ENCODE peak calls at places on chromosomes 4 and X, in nine cellular contexts. One of them, this sample, is unnamed.
A peak's percentile ranks its signal among the peaks of the same experiment; 100 is the strongest.

GRCh38 chr4:89314291-89314690 is 6.7 kb upstream of the GPRIN3 start:
- DNase-seq in stimulated activated CD8-positive, alpha-beta memory T cell treated with anti-CD3 and anti-CD28 coated beads, Interleukin-7, amount 100 ng/mL, for 24 hours: no peak
- DNase-seq in activated T-cell treated with anti-CD3 and anti-CD28 coated beads, Interleukin-2, amount 50 U/mL, for 72 hours: no peak
- DNase-seq in activated naive CD4-positive, alpha-beta T cell: no peak
- DNase-seq in NCI-H460: no peak
- DNase-seq in central memory CD4-positive, alpha-beta T cell: no peak
- DNase-seq in Kasumi-1: no peak
- DNase-seq in caudate nucleus: no peak
- DNase-seq in activated CD4-positive, alpha-beta T cell treated with anti-CD3 and anti-CD28 coated beads, Interleukin-2, amount 50 U/mL, for 1 hour: no peak
- DNase-seq in this sample: no peak

GRCh38 chrX:110454336-110454735 is 95.7 kb downstream of the RTL9 start:
- DNase-seq in activated CD4-positive, alpha-beta T cell treated with anti-CD3 and anti-CD28 coated beads, Interleukin-2, amount 50 U/mL, for 1 hour: no peak
- DNase-seq in stimulated activated CD8-positive, alpha-beta memory T cell treated with anti-CD3 and anti-CD28 coated beads, Interleukin-7, amount 100 ng/mL, for 24 hours: no peak
- DNase-seq in NCI-H460: no peak
- DNase-seq in central memory CD4-positive, alpha-beta T cell: no peak
- DNase-seq in activated naive CD4-positive, alpha-beta T cell: no peak
- DNase-seq in Kasumi-1: no peak
- DNase-seq in activated T-cell treated with anti-CD3 and anti-CD28 coated beads, Interleukin-2, amount 50 U/mL, for 72 hours: no peak
- DNase-seq in caudate nucleus: no peak
- DNase-seq in this sample: no peak

GRCh38 chr4:24408640-24409039 is 175.7 kb downstream of the DHX15 start:
- DNase-seq in central memory CD4-positive, alpha-beta T cell: no peak
- DNase-seq in stimulated activated CD8-positive, alpha-beta memory T cell treated with anti-CD3 and anti-CD28 coated beads, Interleukin-7, amount 100 ng/mL, for 24 hours: no peak
- DNase-seq in activated naive CD4-positive, alpha-beta T cell: no peak
- DNase-seq in activated CD4-positive, alpha-beta T cell treated with anti-CD3 and anti-CD28 coated beads, Interleukin-2, amount 50 U/mL, for 1 hour: no peak
- DNase-seq in NCI-H460: no peak
- DNase-seq in activated T-cell treated with anti-CD3 and anti-CD28 coated beads, Interleukin-2, amount 50 U/mL, for 72 hours: no peak
- DNase-seq in Kasumi-1: no peak
- DNase-seq in caudate nucleus: no peak
- DNase-seq in this sample: no peak

GRCh38 chrX:50456712-50457484 is 13.7 kb downstream of the DGKK start:
- DNase-seq in activated T-cell treated with anti-CD3 and anti-CD28 coated beads, Interleukin-2, amount 50 U/mL, for 72 hours: no peak
- DNase-seq in NCI-H460: no peak
- DNase-seq in stimulated activated CD8-positive, alpha-beta memory T cell treated with anti-CD3 and anti-CD28 coated beads, Interleukin-7, amount 100 ng/mL, for 24 hours: no peak
- DNase-seq in central memory CD4-positive, alpha-beta T cell: no peak
- DNase-seq in caudate nucleus: no peak
- DNase-seq in activated naive CD4-positive, alpha-beta T cell: no peak
- DNase-seq in Kasumi-1: peak; percentile 1
- DNase-seq in activated CD4-positive, alpha-beta T cell treated with anti-CD3 and anti-CD28 coated beads, Interleukin-2, amount 50 U/mL, for 1 hour: no peak
- DNase-seq in this sample: no peak

GRCh38 chrX:27321632-27322031 is 141.5 kb downstream of the PPP4R3C start:
- DNase-seq in caudate nucleus: no peak
- DNase-seq in central memory CD4-positive, alpha-beta T cell: no peak
- DNase-seq in activated naive CD4-positive, alpha-beta T cell: no peak
- DNase-seq in stimulated activated CD8-positive, alpha-beta memory T cell treated with anti-CD3 and anti-CD28 coated beads, Interleukin-7, amount 100 ng/mL, for 24 hours: no peak
- DNase-seq in Kasumi-1: no peak
- DNase-seq in NCI-H460: no peak
- DNase-seq in activated T-cell treated with anti-CD3 and anti-CD28 coated beads, Interleukin-2, amount 50 U/mL, for 72 hours: no peak
- DNase-seq in activated CD4-positive, alpha-beta T cell treated with anti-CD3 and anti-CD28 coated beads, Interleukin-2, amount 50 U/mL, for 1 hour: no peak
- DNase-seq in this sample: no peak

GRCh38 chrX:72308566-72309296 is 3.0 kb upstream of the CITED1 start:
- DNase-seq in central memory CD4-positive, alpha-beta T cell: no peak
- DNase-seq in caudate nucleus: no peak
- DNase-seq in Kasumi-1: peak; percentile 56
- DNase-seq in activated T-cell treated with anti-CD3 and anti-CD28 coated beads, Interleukin-2, amount 50 U/mL, for 72 hours: peak; percentile 38
- DNase-seq in activated naive CD4-positive, alpha-beta T cell: no peak
- DNase-seq in NCI-H460: peak; percentile 54
- DNase-seq in activated CD4-positive, alpha-beta T cell treated with anti-CD3 and anti-CD28 coated beads, Interleukin-2, amount 50 U/mL, for 1 hour: peak; percentile 15
- DNase-seq in stimulated activated CD8-positive, alpha-beta memory T cell treated with anti-CD3 and anti-CD28 coated beads, Interleukin-7, amount 100 ng/mL, for 24 hours: no peak
- DNase-seq in this sample: peak; percentile 55

GRCh38 chr4:9904976-9905587 is 116.2 kb downstream of the SLC2A9 start:
- DNase-seq in caudate nucleus: no peak
- DNase-seq in stimulated activated CD8-positive, alpha-beta memory T cell treated with anti-CD3 and anti-CD28 coated beads, Interleukin-7, amount 100 ng/mL, for 24 hours: no peak
- DNase-seq in NCI-H460: no peak
- DNase-seq in activated CD4-positive, alpha-beta T cell treated with anti-CD3 and anti-CD28 coated beads, Interleukin-2, amount 50 U/mL, for 1 hour: no peak
- DNase-seq in Kasumi-1: no peak
- DNase-seq in central memory CD4-positive, alpha-beta T cell: no peak
- DNase-seq in activated T-cell treated with anti-CD3 and anti-CD28 coated beads, Interleukin-2, amount 50 U/mL, for 72 hours: peak; percentile 3
- DNase-seq in activated naive CD4-positive, alpha-beta T cell: no peak
- DNase-seq in this sample: no peak

GRCh38 chr4:149441338-149441737 is 374.3 kb downstream of the IQCM start:
- DNase-seq in activated T-cell treated with anti-CD3 and anti-CD28 coated beads, Interleukin-2, amount 50 U/mL, for 72 hours: no peak
- DNase-seq in NCI-H460: no peak
- DNase-seq in central memory CD4-positive, alpha-beta T cell: no peak
- DNase-seq in activated CD4-positive, alpha-beta T cell treated with anti-CD3 and anti-CD28 coated beads, Interleukin-2, amount 50 U/mL, for 1 hour: no peak
- DNase-seq in activated naive CD4-positive, alpha-beta T cell: no peak
- DNase-seq in caudate nucleus: no peak
- DNase-seq in stimulated activated CD8-positive, alpha-beta memory T cell treated with anti-CD3 and anti-CD28 coated beads, Interleukin-7, amount 100 ng/mL, for 24 hours: no peak
- DNase-seq in Kasumi-1: peak; percentile 16
- DNase-seq in this sample: no peak

GRCh38 chrX:14398725-14399124 is 130.6 kb upstream of the GLRA2 start:
- DNase-seq in Kasumi-1: no peak
- DNase-seq in activated naive CD4-positive, alpha-beta T cell: no peak
- DNase-seq in activated CD4-positive, alpha-beta T cell treated with anti-CD3 and anti-CD28 coated beads, Interleukin-2, amount 50 U/mL, for 1 hour: no peak
- DNase-seq in caudate nucleus: no peak
- DNase-seq in activated T-cell treated with anti-CD3 and anti-CD28 coated beads, Interleukin-2, amount 50 U/mL, for 72 hours: no peak
- DNase-seq in NCI-H460: no peak
- DNase-seq in central memory CD4-positive, alpha-beta T cell: no peak
- DNase-seq in stimulated activated CD8-positive, alpha-beta memory T cell treated with anti-CD3 and anti-CD28 coated beads, Interleukin-7, amount 100 ng/mL, for 24 hours: no peak
- DNase-seq in this sample: no peak

GRCh38 chrX:121008920-121009319 is 23.4 kb upstream of the CT47A1 start:
- DNase-seq in activated naive CD4-positive, alpha-beta T cell: no peak
- DNase-seq in NCI-H460: no peak
- DNase-seq in caudate nucleus: no peak
- DNase-seq in activated T-cell treated with anti-CD3 and anti-CD28 coated beads, Interleukin-2, amount 50 U/mL, for 72 hours: no peak
- DNase-seq in stimulated activated CD8-positive, alpha-beta memory T cell treated with anti-CD3 and anti-CD28 coated beads, Interleukin-7, amount 100 ng/mL, for 24 hours: no peak
- DNase-seq in central memory CD4-positive, alpha-beta T cell: no peak
- DNase-seq in activated CD4-positive, alpha-beta T cell treated with anti-CD3 and anti-CD28 coated beads, Interleukin-2, amount 50 U/mL, for 1 hour: no peak
- DNase-seq in Kasumi-1: no peak
- DNase-seq in this sample: no peak

GRCh38 chrX:17812763-17813162 is 48.3 kb downstream of the RAI2 start:
- DNase-seq in caudate nucleus: no peak
- DNase-seq in Kasumi-1: no peak
- DNase-seq in activated naive CD4-positive, alpha-beta T cell: no peak
- DNase-seq in activated CD4-positive, alpha-beta T cell treated with anti-CD3 and anti-CD28 coated beads, Interleukin-2, amount 50 U/mL, for 1 hour: no peak
- DNase-seq in stimulated activated CD8-positive, alpha-beta memory T cell treated with anti-CD3 and anti-CD28 coated beads, Interleukin-7, amount 100 ng/mL, for 24 hours: no peak
- DNase-seq in NCI-H460: no peak
- DNase-seq in central memory CD4-positive, alpha-beta T cell: no peak
- DNase-seq in activated T-cell treated with anti-CD3 and anti-CD28 coated beads, Interleukin-2, amount 50 U/mL, for 72 hours: no peak
- DNase-seq in this sample: no peak

GRCh38 chrX:1468250-1468772 is 15.6 kb upstream of the ASMTL start:
- DNase-seq in caudate nucleus: no peak
- DNase-seq in NCI-H460: peak; percentile 28
- DNase-seq in activated naive CD4-positive, alpha-beta T cell: peak; percentile 39
- DNase-seq in activated CD4-positive, alpha-beta T cell treated with anti-CD3 and anti-CD28 coated beads, Interleukin-2, amount 50 U/mL, for 1 hour: peak; percentile 76
- DNase-seq in Kasumi-1: peak; percentile 58
- DNase-seq in stimulated activated CD8-positive, alpha-beta memory T cell treated with anti-CD3 and anti-CD28 coated beads, Interleukin-7, amount 100 ng/mL, for 24 hours: no peak
- DNase-seq in activated T-cell treated with anti-CD3 and anti-CD28 coated beads, Interleukin-2, amount 50 U/mL, for 72 hours: peak; percentile 88
- DNase-seq in central memory CD4-positive, alpha-beta T cell: peak; percentile 80
- DNase-seq in this sample: peak; percentile 83

GRCh38 chr4:154152546-154152945 is 339.1 kb downstream of the DCHS2 start:
- DNase-seq in activated T-cell treated with anti-CD3 and anti-CD28 coated beads, Interleukin-2, amount 50 U/mL, for 72 hours: no peak
- DNase-seq in activated CD4-positive, alpha-beta T cell treated with anti-CD3 and anti-CD28 coated beads, Interleukin-2, amount 50 U/mL, for 1 hour: no peak
- DNase-seq in central memory CD4-positive, alpha-beta T cell: no peak
- DNase-seq in stimulated activated CD8-positive, alpha-beta memory T cell treated with anti-CD3 and anti-CD28 coated beads, Interleukin-7, amount 100 ng/mL, for 24 hours: no peak
- DNase-seq in Kasumi-1: no peak
- DNase-seq in caudate nucleus: no peak
- DNase-seq in NCI-H460: no peak
- DNase-seq in activated naive CD4-positive, alpha-beta T cell: no peak
- DNase-seq in this sample: no peak

GRCh38 chr4:48058620-48059530 is 42.3 kb downstream of the NIPAL1 start:
- DNase-seq in activated naive CD4-positive, alpha-beta T cell: no peak
- DNase-seq in activated T-cell treated with anti-CD3 and anti-CD28 coated beads, Interleukin-2, amount 50 U/mL, for 72 hours: no peak
- DNase-seq in NCI-H460: no peak
- DNase-seq in stimulated activated CD8-positive, alpha-beta memory T cell treated with anti-CD3 and anti-CD28 coated beads, Interleukin-7, amount 100 ng/mL, for 24 hours: no peak
- DNase-seq in central memory CD4-positive, alpha-beta T cell: no peak
- DNase-seq in caudate nucleus: no peak
- DNase-seq in Kasumi-1: no peak
- DNase-seq in activated CD4-positive, alpha-beta T cell treated with anti-CD3 and anti-CD28 coated beads, Interleukin-2, amount 50 U/mL, for 1 hour: no peak
- DNase-seq in this sample: no peak

GRCh38 chrX:31166416-31166815 is 94.6 kb upstream of the FTHL17 start:
- DNase-seq in caudate nucleus: no peak
- DNase-seq in activated CD4-positive, alpha-beta T cell treated with anti-CD3 and anti-CD28 coated beads, Interleukin-2, amount 50 U/mL, for 1 hour: no peak
- DNase-seq in central memory CD4-positive, alpha-beta T cell: no peak
- DNase-seq in stimulated activated CD8-positive, alpha-beta memory T cell treated with anti-CD3 and anti-CD28 coated beads, Interleukin-7, amount 100 ng/mL, for 24 hours: no peak
- DNase-seq in Kasumi-1: no peak
- DNase-seq in activated naive CD4-positive, alpha-beta T cell: no peak
- DNase-seq in activated T-cell treated with anti-CD3 and anti-CD28 coated beads, Interleukin-2, amount 50 U/mL, for 72 hours: no peak
- DNase-seq in NCI-H460: no peak
- DNase-seq in this sample: no peak

GRCh38 chr4:52750819-52751348 is 341 bp downstream of the ERVMER34-1 start:
- DNase-seq in activated naive CD4-positive, alpha-beta T cell: no peak
- DNase-seq in activated T-cell treated with anti-CD3 and anti-CD28 coated beads, Interleukin-2, amount 50 U/mL, for 72 hours: peak; percentile 11
- DNase-seq in caudate nucleus: no peak
- DNase-seq in stimulated activated CD8-positive, alpha-beta memory T cell treated with anti-CD3 and anti-CD28 coated beads, Interleukin-7, amount 100 ng/mL, for 24 hours: no peak
- DNase-seq in activated CD4-positive, alpha-beta T cell treated with anti-CD3 and anti-CD28 coated beads, Interleukin-2, amount 50 U/mL, for 1 hour: no peak
- DNase-seq in central memory CD4-positive, alpha-beta T cell: peak; percentile 2
- DNase-seq in NCI-H460: no peak
- DNase-seq in Kasumi-1: no peak
- DNase-seq in this sample: no peak

GRCh38 chr4:118327554-118328241 is 25.1 kb downstream of the PRSS12 start:
- DNase-seq in Kasumi-1: no peak
- DNase-seq in stimulated activated CD8-positive, alpha-beta memory T cell treated with anti-CD3 and anti-CD28 coated beads, Interleukin-7, amount 100 ng/mL, for 24 hours: no peak
- DNase-seq in activated CD4-positive, alpha-beta T cell treated with anti-CD3 and anti-CD28 coated beads, Interleukin-2, amount 50 U/mL, for 1 hour: no peak
- DNase-seq in caudate nucleus: no peak
- DNase-seq in activated naive CD4-positive, alpha-beta T cell: no peak
- DNase-seq in central memory CD4-positive, alpha-beta T cell: no peak
- DNase-seq in NCI-H460: no peak
- DNase-seq in activated T-cell treated with anti-CD3 and anti-CD28 coated beads, Interleukin-2, amount 50 U/mL, for 72 hours: no peak
- DNase-seq in this sample: no peak

GRCh38 chr4:7301846-7302630 is 109.7 kb downstream of the SORCS2 start:
- DNase-seq in activated CD4-positive, alpha-beta T cell treated with anti-CD3 and anti-CD28 coated beads, Interleukin-2, amount 50 U/mL, for 1 hour: no peak
- DNase-seq in caudate nucleus: no peak
- DNase-seq in activated naive CD4-positive, alpha-beta T cell: no peak
- DNase-seq in stimulated activated CD8-positive, alpha-beta memory T cell treated with anti-CD3 and anti-CD28 coated beads, Interleukin-7, amount 100 ng/mL, for 24 hours: no peak
- DNase-seq in activated T-cell treated with anti-CD3 and anti-CD28 coated beads, Interleukin-2, amount 50 U/mL, for 72 hours: no peak
- DNase-seq in central memory CD4-positive, alpha-beta T cell: no peak
- DNase-seq in Kasumi-1: no peak
- DNase-seq in NCI-H460: no peak
- DNase-seq in this sample: no peak

GRCh38 chr4:166657261-166657660 is 577.0 kb downstream of the SPOCK3 start:
- DNase-seq in Kasumi-1: no peak
- DNase-seq in activated CD4-positive, alpha-beta T cell treated with anti-CD3 and anti-CD28 coated beads, Interleukin-2, amount 50 U/mL, for 1 hour: no peak
- DNase-seq in activated T-cell treated with anti-CD3 and anti-CD28 coated beads, Interleukin-2, amount 50 U/mL, for 72 hours: no peak
- DNase-seq in central memory CD4-positive, alpha-beta T cell: no peak
- DNase-seq in caudate nucleus: no peak
- DNase-seq in stimulated activated CD8-positive, alpha-beta memory T cell treated with anti-CD3 and anti-CD28 coated beads, Interleukin-7, amount 100 ng/mL, for 24 hours: no peak
- DNase-seq in activated naive CD4-positive, alpha-beta T cell: no peak
- DNase-seq in NCI-H460: no peak
- DNase-seq in this sample: no peak

GRCh38 chr4:176360446-176360845 is 40.7 kb downstream of the SPCS3 start:
- DNase-seq in Kasumi-1: no peak
- DNase-seq in central memory CD4-positive, alpha-beta T cell: no peak
- DNase-seq in NCI-H460: no peak
- DNase-seq in activated CD4-positive, alpha-beta T cell treated with anti-CD3 and anti-CD28 coated beads, Interleukin-2, amount 50 U/mL, for 1 hour: no peak
- DNase-seq in caudate nucleus: no peak
- DNase-seq in stimulated activated CD8-positive, alpha-beta memory T cell treated with anti-CD3 and anti-CD28 coated beads, Interleukin-7, amount 100 ng/mL, for 24 hours: no peak
- DNase-seq in activated naive CD4-positive, alpha-beta T cell: no peak
- DNase-seq in activated T-cell treated with anti-CD3 and anti-CD28 coated beads, Interleukin-2, amount 50 U/mL, for 72 hours: no peak
- DNase-seq in this sample: no peak

GRCh38 chr4:24686866-24687672 is 102.7 kb upstream of the DHX15 start:
- DNase-seq in caudate nucleus: no peak
- DNase-seq in activated naive CD4-positive, alpha-beta T cell: no peak
- DNase-seq in central memory CD4-positive, alpha-beta T cell: no peak
- DNase-seq in stimulated activated CD8-positive, alpha-beta memory T cell treated with anti-CD3 and anti-CD28 coated beads, Interleukin-7, amount 100 ng/mL, for 24 hours: no peak
- DNase-seq in Kasumi-1: no peak
- DNase-seq in NCI-H460: peak; percentile 9
- DNase-seq in activated T-cell treated with anti-CD3 and anti-CD28 coated beads, Interleukin-2, amount 50 U/mL, for 72 hours: peak; percentile 9
- DNase-seq in activated CD4-positive, alpha-beta T cell treated with anti-CD3 and anti-CD28 coated beads, Interleukin-2, amount 50 U/mL, for 1 hour: no peak
- DNase-seq in this sample: peak; percentile 8

GRCh38 chrX:20718592-20718991 is 451.9 kb upstream of the RPS6KA3 start:
- DNase-seq in NCI-H460: no peak
- DNase-seq in activated naive CD4-positive, alpha-beta T cell: no peak
- DNase-seq in caudate nucleus: no peak
- DNase-seq in Kasumi-1: no peak
- DNase-seq in activated T-cell treated with anti-CD3 and anti-CD28 coated beads, Interleukin-2, amount 50 U/mL, for 72 hours: no peak
- DNase-seq in activated CD4-positive, alpha-beta T cell treated with anti-CD3 and anti-CD28 coated beads, Interleukin-2, amount 50 U/mL, for 1 hour: no peak
- DNase-seq in stimulated activated CD8-positive, alpha-beta memory T cell treated with anti-CD3 and anti-CD28 coated beads, Interleukin-7, amount 100 ng/mL, for 24 hours: no peak
- DNase-seq in central memory CD4-positive, alpha-beta T cell: no peak
- DNase-seq in this sample: no peak

GRCh38 chr4:186283311-186283710 is 17.3 kb downstream of the F11 start:
- DNase-seq in central memory CD4-positive, alpha-beta T cell: no peak
- DNase-seq in caudate nucleus: no peak
- DNase-seq in activated T-cell treated with anti-CD3 and anti-CD28 coated beads, Interleukin-2, amount 50 U/mL, for 72 hours: no peak
- DNase-seq in NCI-H460: no peak
- DNase-seq in Kasumi-1: no peak
- DNase-seq in activated CD4-positive, alpha-beta T cell treated with anti-CD3 and anti-CD28 coated beads, Interleukin-2, amount 50 U/mL, for 1 hour: no peak
- DNase-seq in stimulated activated CD8-positive, alpha-beta memory T cell treated with anti-CD3 and anti-CD28 coated beads, Interleukin-7, amount 100 ng/mL, for 24 hours: no peak
- DNase-seq in activated naive CD4-positive, alpha-beta T cell: no peak
- DNase-seq in this sample: no peak

GRCh38 chrX:10156199-10157031 is at the start of gene CLCN4:
- DNase-seq in central memory CD4-positive, alpha-beta T cell: no peak
- DNase-seq in stimulated activated CD8-positive, alpha-beta memory T cell treated with anti-CD3 and anti-CD28 coated beads, Interleukin-7, amount 100 ng/mL, for 24 hours: no peak
- DNase-seq in NCI-H460: peak; percentile 33
- DNase-seq in caudate nucleus: peak; percentile 19
- DNase-seq in Kasumi-1: no peak
- DNase-seq in activated naive CD4-positive, alpha-beta T cell: no peak
- DNase-seq in activated T-cell treated with anti-CD3 and anti-CD28 coated beads, Interleukin-2, amount 50 U/mL, for 72 hours: no peak
- DNase-seq in activated CD4-positive, alpha-beta T cell treated with anti-CD3 and anti-CD28 coated beads, Interleukin-2, amount 50 U/mL, for 1 hour: no peak
- DNase-seq in this sample: no peak

GRCh38 chr4:9996319-9997110 is 24.8 kb downstream of the SLC2A9 start:
- DNase-seq in central memory CD4-positive, alpha-beta T cell: no peak
- DNase-seq in NCI-H460: no peak
- DNase-seq in activated T-cell treated with anti-CD3 and anti-CD28 coated beads, Interleukin-2, amount 50 U/mL, for 72 hours: no peak
- DNase-seq in activated naive CD4-positive, alpha-beta T cell: no peak
- DNase-seq in stimulated activated CD8-positive, alpha-beta memory T cell treated with anti-CD3 and anti-CD28 coated beads, Interleukin-7, amount 100 ng/mL, for 24 hours: no peak
- DNase-seq in Kasumi-1: no peak
- DNase-seq in activated CD4-positive, alpha-beta T cell treated with anti-CD3 and anti-CD28 coated beads, Interleukin-2, amount 50 U/mL, for 1 hour: no peak
- DNase-seq in caudate nucleus: no peak
- DNase-seq in this sample: no peak

GRCh38 chrX:119990995-119991787 is 47.6 kb upstream of the NKAP start:
- DNase-seq in activated T-cell treated with anti-CD3 and anti-CD28 coated beads, Interleukin-2, amount 50 U/mL, for 72 hours: no peak
- DNase-seq in activated CD4-positive, alpha-beta T cell treated with anti-CD3 and anti-CD28 coated beads, Interleukin-2, amount 50 U/mL, for 1 hour: no peak
- DNase-seq in activated naive CD4-positive, alpha-beta T cell: no peak
- DNase-seq in caudate nucleus: no peak
- DNase-seq in central memory CD4-positive, alpha-beta T cell: no peak
- DNase-seq in NCI-H460: no peak
- DNase-seq in stimulated activated CD8-positive, alpha-beta memory T cell treated with anti-CD3 and anti-CD28 coated beads, Interleukin-7, amount 100 ng/mL, for 24 hours: no peak
- DNase-seq in Kasumi-1: peak; percentile 27
- DNase-seq in this sample: no peak

GRCh38 chrX:99703467-99703866 is 706.6 kb downstream of the PCDH19 start:
- DNase-seq in NCI-H460: no peak
- DNase-seq in activated T-cell treated with anti-CD3 and anti-CD28 coated beads, Interleukin-2, amount 50 U/mL, for 72 hours: no peak
- DNase-seq in activated CD4-positive, alpha-beta T cell treated with anti-CD3 and anti-CD28 coated beads, Interleukin-2, amount 50 U/mL, for 1 hour: no peak
- DNase-seq in central memory CD4-positive, alpha-beta T cell: no peak
- DNase-seq in Kasumi-1: no peak
- DNase-seq in stimulated activated CD8-positive, alpha-beta memory T cell treated with anti-CD3 and anti-CD28 coated beads, Interleukin-7, amount 100 ng/mL, for 24 hours: no peak
- DNase-seq in activated naive CD4-positive, alpha-beta T cell: no peak
- DNase-seq in caudate nucleus: no peak
- DNase-seq in this sample: no peak

GRCh38 chr4:168694669-168695068 is 197.8 kb downstream of the PALLD start:
- DNase-seq in stimulated activated CD8-positive, alpha-beta memory T cell treated with anti-CD3 and anti-CD28 coated beads, Interleukin-7, amount 100 ng/mL, for 24 hours: no peak
- DNase-seq in central memory CD4-positive, alpha-beta T cell: no peak
- DNase-seq in activated T-cell treated with anti-CD3 and anti-CD28 coated beads, Interleukin-2, amount 50 U/mL, for 72 hours: no peak
- DNase-seq in NCI-H460: no peak
- DNase-seq in activated CD4-positive, alpha-beta T cell treated with anti-CD3 and anti-CD28 coated beads, Interleukin-2, amount 50 U/mL, for 1 hour: no peak
- DNase-seq in Kasumi-1: no peak
- DNase-seq in activated naive CD4-positive, alpha-beta T cell: no peak
- DNase-seq in caudate nucleus: no peak
- DNase-seq in this sample: no peak

This sample was measured in Jurkat, Clone E6-1.